ENCODE peak calls at places on chromosomes 7 and 10, in seven cellular contexts. I, F, X, R, D, J and T are unnamed samples.

GRCh38 chr10:93445978-93446720 is 36.0 kb downstream of the MYOF start:
- DNase-seq in I (no peak), F (no peak), X (no peak), R (no peak), D (no peak), J (no peak), T (no peak)

GRCh38 chr7:94888542-94888941 is 18.9 kb upstream of the PPP1R9A start:
- DNase-seq in I (no peak), F (no peak), X (no peak), R (peak; percentile 47), D (no peak), J (no peak), T (no peak)

GRCh38 chr10:69588358-69588757 is 15.1 kb upstream of the NEUROG3 start:
- DNase-seq in I (no peak), F (no peak), X (no peak), R (no peak), D (no peak), J (no peak), T (no peak)

GRCh38 chr7:98115746-98116525 is 9.3 kb downstream of the LMTK2 start:
- DNase-seq in I (no peak), F (no peak), X (no peak), R (no peak), D (no peak), J (no peak), T (no peak)

GRCh38 chr10:21978191-21978862 is 25.2 kb downstream of the DNAJC1 start:
- DNase-seq in I (no peak), F (peak; percentile 45), X (no peak), R (no peak), D (no peak), J (no peak), T (no peak)

GRCh38 chr7:135251502-135252327 is 18.1 kb downstream of the STRA8 start:
- DNase-seq in I (no peak), F (no peak), X (no peak), R (no peak), D (no peak), J (no peak), T (no peak)

GRCh38 chr10:58157076-58157766 is 110.5 kb downstream of the IPMK start:
- DNase-seq in I (no peak), F (no peak), X (no peak), R (peak; percentile 47), D (no peak), J (no peak), T (peak; percentile 99)

GRCh38 chr10:88038268-88038667 is 174.8 kb downstream of the PTEN start:
- DNase-seq in I (no peak), F (no peak), X (no peak), R (peak; percentile 5), D (no peak), J (no peak), T (no peak)

GRCh38 chr10:378930-379704 is 243.9 kb downstream of the ZMYND11 start:
- DNase-seq in I (no peak), F (no peak), X (no peak), R (no peak), D (no peak), J (no peak), T (no peak)

GRCh38 chr7:149850007-149850594 is 11.9 kb downstream of the ZNF862 start:
- DNase-seq in I (no peak), F (no peak), X (no peak), R (no peak), D (no peak), J (no peak), T (no peak)

GRCh38 chr10:75276029-75276872 is 40.5 kb upstream of the COMTD1 start:
- DNase-seq in I (no peak), F (no peak), X (peak; percentile 63), R (no peak), D (no peak), J (no peak), T (no peak)

GRCh38 chr7:17444673-17445072 is 146.2 kb downstream of the AHR start:
- DNase-seq in I (no peak), F (no peak), X (no peak), R (peak; percentile 69), D (no peak), J (no peak), T (no peak)

GRCh38 chr10:129622736-129623135 is 155.7 kb downstream of the MGMT start:
- DNase-seq in I (no peak), F (peak; percentile 14), X (no peak), R (no peak), D (no peak), J (no peak), T (no peak)

GRCh38 chr7:100822236-100823139 is 4.8 kb downstream of the EPHB4 start:
- DNase-seq in I (no peak), F (no peak), X (peak; percentile 73), R (no peak), D (no peak), J (no peak), T (no peak)

GRCh38 chr10:5103481-5103880 is 9.3 kb downstream of the AKR1C3 start:
- DNase-seq in I (no peak), F (no peak), X (no peak), R (no peak), D (no peak), J (no peak), T (no peak)

GRCh38 chr10:3740157-3740871 is 44.7 kb downstream of the KLF6 start:
- DNase-seq in I (no peak), F (no peak), X (no peak), R (peak; percentile 80), D (peak; percentile 94), J (no peak), T (peak; percentile 55)

GRCh38 chr10:34187201-34187600 is 627.9 kb downstream of the PARD3 start:
- DNase-seq in I (no peak), F (no peak), X (no peak), R (no peak), D (no peak), J (no peak), T (no peak)

GRCh38 chr7:54259185-54259584 is 283.0 kb upstream of the VSTM2A start:
- DNase-seq in I (no peak), F (no peak), X (peak; percentile 25), R (no peak), D (no peak), J (no peak), T (no peak)

GRCh38 chr7:128164061-128164954 is 76.8 kb upstream of the LEP start:
- DNase-seq in I (peak; percentile 63), F (no peak), X (no peak), R (peak; percentile 52), D (no peak), J (no peak), T (peak; percentile 13)

GRCh38 chr10:119693262-119693957 is 32.4 kb upstream of the INPP5F start:
- DNase-seq in I (no peak), F (no peak), X (no peak), R (no peak), D (no peak), J (no peak), T (no peak)

GRCh38 chr10:45302573-45302972 is 12.8 kb downstream of the OR13A1 start:
- DNase-seq in I (no peak), F (no peak), X (no peak), R (no peak), D (no peak), J (no peak), T (no peak)

GRCh38 chr10:102670871-102671434 is 26.7 kb downstream of the TRIM8 start:
- DNase-seq in I (no peak), F (no peak), X (no peak), R (no peak), D (no peak), J (no peak), T (no peak)

GRCh38 chr10:126421745-126422144 is 33.5 kb upstream of the ADAM12 start:
- DNase-seq in I (no peak), F (no peak), X (no peak), R (peak; percentile 61), D (no peak), J (no peak), T (peak; percentile 98)

DNA sequence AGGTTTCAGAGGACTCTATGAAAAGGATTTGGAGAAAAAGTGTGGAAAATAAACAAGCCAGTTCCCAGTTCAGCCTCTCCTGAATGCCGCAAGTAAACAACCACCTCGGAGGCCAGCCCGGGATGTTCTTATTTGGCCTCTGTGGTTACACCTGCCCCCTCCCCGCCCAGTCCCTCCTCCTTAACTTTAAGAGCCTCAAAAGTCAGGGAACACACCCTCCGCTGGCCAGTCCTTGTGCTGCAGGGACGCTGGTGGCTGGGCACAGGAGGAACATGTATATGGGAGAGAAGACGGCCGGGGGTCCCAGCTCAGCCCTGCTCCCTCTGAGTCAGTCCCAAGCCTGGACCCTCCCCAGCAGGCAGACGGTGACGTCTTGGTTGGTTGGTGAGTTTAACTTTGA is 6.1 kb downstream of the CHST3 start:
- DNase-seq in I (no peak), F (peak; percentile 78), X (no peak), R (peak; percentile 79), D (no peak), J (no peak), T (no peak)
- TF ChIP-seq CTCF in I (no peak), F (peak; percentile 48), X (no peak), R (peak; percentile 19), D (no peak), J (peak; percentile 16), T (peak; percentile 26)

DNA sequence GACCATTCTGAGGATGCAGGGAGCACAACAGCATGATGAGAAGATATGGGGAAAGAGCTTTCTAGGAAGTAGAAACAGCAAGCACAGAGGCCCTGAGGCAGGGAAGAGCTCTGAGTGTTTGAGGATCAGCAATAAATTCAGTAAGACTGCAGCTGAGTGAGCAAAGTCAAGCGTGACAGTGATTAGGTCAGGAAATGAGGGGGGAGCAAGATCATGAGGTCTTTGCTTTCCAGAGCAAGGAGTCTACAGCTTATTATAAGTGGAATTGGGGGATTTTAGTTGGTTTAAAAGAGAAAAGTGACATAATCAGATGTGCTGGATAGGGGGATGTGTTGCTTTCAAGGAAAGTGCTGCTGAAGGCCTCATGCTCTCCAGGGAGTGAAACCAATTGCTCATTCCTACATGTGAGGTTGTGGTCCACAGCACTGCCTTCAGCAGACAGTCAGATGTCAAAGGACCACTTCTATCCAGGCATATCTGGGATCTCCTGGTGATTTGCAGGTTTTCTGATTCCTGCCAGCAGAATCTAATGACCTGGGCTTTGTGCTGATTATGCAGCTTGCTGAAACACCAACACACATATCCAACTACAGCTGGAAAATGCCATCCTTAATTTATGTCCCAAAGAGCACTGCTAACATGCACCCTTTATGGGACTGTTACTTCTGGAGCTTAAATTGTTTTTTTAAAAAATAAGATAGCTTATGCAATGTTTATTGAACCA is 607.8 kb downstream of the KCNMA1 start:
- DNase-seq in I (no peak), F (no peak), X (no peak), R (no peak), D (no peak), J (no peak), T (no peak)
- H3K4me3 ChIP-seq in I (no peak overlapping the region), F (no peak overlapping the region), X (no peak overlapping the region), R (no peak overlapping the region), D (no peak overlapping the region), J (no peak overlapping the region), T (no peak overlapping the region)

DNA sequence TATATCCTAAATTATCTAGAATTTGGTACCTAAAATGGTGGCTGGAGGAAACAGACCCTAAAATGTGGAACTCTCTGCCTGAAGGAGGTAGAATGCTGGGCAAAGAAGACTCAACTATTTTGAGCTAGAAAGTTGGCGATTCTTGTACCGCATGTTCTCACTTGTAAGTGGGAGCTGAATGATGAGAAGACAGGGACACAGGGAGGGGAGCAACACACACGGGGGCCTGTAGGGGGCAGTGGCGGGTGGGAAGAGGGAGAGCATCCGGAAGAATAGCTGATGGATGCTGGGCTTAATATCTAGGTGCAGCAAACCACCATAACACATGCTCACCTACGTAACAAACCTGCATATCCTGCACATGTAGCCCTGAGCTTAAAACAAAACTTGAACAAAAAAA is 250.6 kb downstream of the CALN1 start:
- DNase-seq in I (no peak), F (peak; percentile 11), X (no peak), R (no peak), D (no peak), J (no peak), T (no peak)
- TF ChIP-seq CTCF in I (no peak), F (peak; percentile 45), X (no peak), R (no peak), D (peak; percentile 17), J (no peak), T (no peak)

GRCh38 chr10:43623351-43623750 is 17.1 kb downstream of the ZNF485 start:
- DNase-seq in I (no peak), F (no peak), X (no peak), R (no peak), D (no peak), J (no peak), T (no peak)
- H3K4me3 ChIP-seq in I (peak overlapping the region; percentile 47), F (no peak overlapping the region), X (no peak overlapping the region), R (peak overlapping the region; percentile 29), D (peak overlapping the region; percentile 35), J (peak overlapping the region; percentile 61), T (no peak overlapping the region)